ENCODE peak calls at places on chromosomes 3 and 15, in six cellular contexts. S is adipocyte; F is breast epithelium; T is CD8-positive, alpha-beta T cell; H is hepatocyte; I is effector memory CD4-positive, alpha-beta T cell. A is an unnamed sample.

GRCh38 chr3:73143821-73144237 is 82.4 kb downstream of the EBLN2 start:
- DNase-seq in S (peak; percentile 58), F (no peak), T (no peak), H (no peak), I (no peak), A (peak; percentile 17)

GRCh38 chr3:187186801-187187421 is 10.4 kb upstream of the RTP1 start:
- DNase-seq in S (peak; percentile 84), F (no peak), T (no peak), H (peak; percentile 57), I (no peak), A (no peak)

GRCh38 chr15:77580991-77581682 is 51.6 kb downstream of the LINGO1 start:
- DNase-seq in S (no peak), F (no peak), T (no peak), H (no peak), I (no peak), A (no peak)

GRCh38 chr15:57604502-57604901 is 12.8 kb downstream of the MYZAP start:
- DNase-seq in S (no peak), F (no peak), T (no peak), H (no peak), I (no peak), A (no peak)

GRCh38 chr3:14430706-14431470 is 28.5 kb downstream of the SLC6A6 start:
- DNase-seq in S (no peak), F (no peak), T (no peak), H (no peak), I (no peak), A (no peak)

GRCh38 chr3:149291178-149291577 is 42.3 kb downstream of the TM4SF18 start:
- DNase-seq in S (no peak), F (no peak), T (no peak), H (no peak), I (no peak), A (no peak)

GRCh38 chr3:156252656-156253055 is 132.3 kb downstream of the KCNAB1 start:
- DNase-seq in S (no peak), F (no peak), T (no peak), H (no peak), I (no peak), A (no peak)

GRCh38 chr15:67911727-67912126 is 71.9 kb upstream of the RNU6-1 start:
- DNase-seq in S (no peak), F (no peak), T (no peak), H (no peak), I (no peak), A (no peak)

GRCh38 chr3:58236527-58237237 is 910 bp upstream of the ABHD6 start:
- DNase-seq in S (peak; percentile 48), F (no peak), T (no peak), H (peak; percentile 35), I (no peak), A (no peak)

GRCh38 chr15:98554272-98555172 is 93.8 kb upstream of the IGF1R start:
- DNase-seq in S (no peak), F (no peak), T (no peak), H (peak; percentile 17), I (no peak), A (no peak)
- H3K27me3 ChIP-seq in S (peaks cover 13% of the 10 kb centered on the region), F (no peaks in the 10 kb centered on the region), T (no peaks in the 10 kb centered on the region), H (peaks cover 32% of the 10 kb centered on the region), I (no peaks in the 10 kb centered on the region), A (peaks cover 6% of the 10 kb centered on the region)

GRCh38 chr15:50281427-50281826 is 15.9 kb upstream of the HDC start:
- DNase-seq in S (no peak), F (no peak), T (no peak), H (no peak), I (no peak), A (no peak)

GRCh38 chr15:50275091-50275490 is 9.6 kb upstream of the HDC start:
- DNase-seq in S (no peak), F (no peak), T (no peak), H (no peak), I (no peak), A (no peak)

GRCh38 chr15:50280271-50280670 is 14.7 kb upstream of the HDC start:
- DNase-seq in S (no peak), F (no peak), T (no peak), H (no peak), I (no peak), A (no peak)

DNA sequence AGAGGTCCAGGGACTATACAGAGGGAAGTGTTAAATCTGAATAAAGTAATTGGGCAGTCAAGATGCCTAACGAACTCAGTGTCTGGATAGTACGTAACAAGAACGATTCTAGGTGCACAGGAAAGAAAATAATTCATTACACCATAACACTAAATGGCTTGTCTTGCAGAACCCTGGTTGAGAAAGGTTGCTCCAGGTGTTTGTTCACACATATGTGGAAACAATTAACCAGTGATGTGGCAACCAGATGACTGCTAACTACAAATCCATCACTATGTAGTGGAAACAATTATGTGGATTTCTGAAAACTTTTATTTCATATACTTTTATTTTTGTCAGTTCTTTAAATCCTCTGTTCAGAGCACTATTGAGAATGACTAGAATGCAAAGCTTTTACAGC is 10.4 kb upstream of the HDC start:
- DNase-seq in S (no peak), F (no peak), T (no peak), H (no peak), I (no peak), A (no peak)
- H3K4me3 ChIP-seq in S (no peak overlapping the region), F (no peak overlapping the region), T (no peak overlapping the region), H (no peak overlapping the region), I (no peak overlapping the region), A (no peak overlapping the region)

GRCh38 chr3:128497305-128498126 is 4.5 kb upstream of the GATA2 start:
- DNase-seq in S (peak; percentile 83), F (no peak), T (peak; percentile 61), H (peak; percentile 81), I (peak; percentile 48), A (no peak)
- H3K27me3 ChIP-seq in S (peaks cover 80% of the 10 kb centered on the region), F (peaks cover 2% of the 10 kb centered on the region), T (peaks cover 18% of the 10 kb centered on the region), H (peaks cover 73% of the 10 kb centered on the region), I (peaks cover 25% of the 10 kb centered on the region), A (no peaks in the 10 kb centered on the region)

GRCh38 chr15:85622432-85622831 is 172.3 kb downstream of the KLHL25 start:
- DNase-seq in S (peak; percentile 57), F (no peak), T (no peak), H (no peak), I (no peak), A (no peak)
- H3K4me3 ChIP-seq in S (peak overlapping the region; percentile 87), F (peak overlapping the region; percentile 55), T (no peak overlapping the region), H (no peak overlapping the region), I (no peak overlapping the region), A (no peak overlapping the region)

GRCh38 chr3:184230081-184230602 is 757 bp downstream of the VWA5B2 start:
- DNase-seq in S (peak; percentile 31), F (no peak), T (no peak), H (peak; percentile 60), I (no peak), A (no peak)
- H3K27me3 ChIP-seq in S (peaks cover 44% of the 10 kb centered on the region), F (peaks cover 10% of the 10 kb centered on the region), T (peaks cover 21% of the 10 kb centered on the region), H (peaks cover 62% of the 10 kb centered on the region), I (peaks cover 47% of the 10 kb centered on the region), A (peaks cover 42% of the 10 kb centered on the region)

DNA sequence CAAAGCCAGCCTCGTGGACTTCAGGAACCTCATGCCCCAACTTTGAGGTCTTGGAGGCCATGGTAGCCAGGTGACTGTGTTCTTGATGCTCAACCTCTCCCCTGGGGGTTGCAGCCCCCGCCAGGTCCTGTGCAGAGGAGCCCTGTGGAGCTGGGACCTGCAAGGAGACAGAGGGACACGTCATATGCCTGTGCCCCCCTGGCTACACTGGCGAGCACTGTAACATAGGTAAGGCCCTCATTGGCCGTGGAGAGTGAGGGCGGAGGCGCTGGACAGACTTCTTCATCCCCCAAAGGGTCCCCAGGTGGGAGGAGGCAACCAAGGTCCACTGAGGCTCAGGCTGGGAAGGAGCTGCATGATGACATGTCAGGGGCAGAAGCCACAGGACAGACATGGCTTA is 35.1 kb downstream of the HAPLN3 start:
- DNase-seq in S (no peak), F (no peak), T (no peak), H (no peak), I (no peak), A (no peak)
- H3K4me3 ChIP-seq in S (no peak overlapping the region), F (no peak overlapping the region), T (no peak overlapping the region), H (no peak overlapping the region), I (no peak overlapping the region), A (no peak overlapping the region)

GRCh38 chr15:99102332-99103235 is 2.3 kb upstream of the SYNM start:
- DNase-seq in S (no peak), F (peak; percentile 33), T (no peak), H (no peak), I (no peak), A (no peak)
- H3K27me3 ChIP-seq in S (peaks cover 14% of the 10 kb centered on the region), F (no peaks in the 10 kb centered on the region), T (no peaks in the 10 kb centered on the region), H (peaks cover 52% of the 10 kb centered on the region), I (peaks cover 11% of the 10 kb centered on the region), A (peaks cover 14% of the 10 kb centered on the region)

GRCh38 chr3:170585008-170585936 is 603 bp downstream of the SLC7A14 start:
- DNase-seq in S (peak; percentile 49), F (no peak), T (no peak), H (no peak), I (no peak), A (no peak)
- H3K4me3 ChIP-seq in S (peak overlapping the region; percentile 85), F (peak overlapping the region; percentile 8), T (no peak overlapping the region), H (no peak overlapping the region), I (no peak overlapping the region), A (peak overlapping the region; percentile 42)